ENCODE peak calls at places on chromosomes 16 and 17, in nine cellular contexts. One of them, this sample, is unnamed.

GRCh38 chr17:58328195-58329034 is at the start of gene TSPOAP1:
- DNase-seq in foreskin fibroblast: no peak
- DNase-seq in HL-60: peak; percentile 88
- DNase-seq in fibroblast of lung: no peak
- DNase-seq in gastrocnemius medialis: no peak
- DNase-seq in CD8-positive, alpha-beta T cell: peak; percentile 73
- DNase-seq in psoas muscle: no peak
- DNase-seq in MM.1S: peak; percentile 79
- DNase-seq in HFF-Myc: no peak
- DNase-seq in this sample: no peak

GRCh38 chr16:88393034-88393433 is 10.3 kb downstream of the ZNF469 start:
- DNase-seq in foreskin fibroblast: peak; percentile 76
- DNase-seq in HL-60: no peak
- DNase-seq in fibroblast of lung: no peak
- DNase-seq in gastrocnemius medialis: peak; percentile 68
- DNase-seq in CD8-positive, alpha-beta T cell: no peak
- DNase-seq in psoas muscle: peak; percentile 95
- DNase-seq in MM.1S: no peak
- DNase-seq in HFF-Myc: peak; percentile 44
- DNase-seq in this sample: no peak

GRCh38 chr16:24800586-24800985 is 45.2 kb upstream of the SLC5A11 start:
- DNase-seq in foreskin fibroblast: no peak
- DNase-seq in HL-60: peak; percentile 9
- DNase-seq in fibroblast of lung: peak; percentile 33
- DNase-seq in gastrocnemius medialis: no peak
- DNase-seq in CD8-positive, alpha-beta T cell: no peak
- DNase-seq in psoas muscle: no peak
- DNase-seq in MM.1S: no peak
- DNase-seq in HFF-Myc: no peak
- DNase-seq in this sample: peak; percentile 9

GRCh38 chr17:17493249-17493985 is 2.8 kb downstream of the RASD1 start:
- DNase-seq in foreskin fibroblast: no peak
- DNase-seq in HL-60: peak; percentile 25
- DNase-seq in fibroblast of lung: no peak
- DNase-seq in gastrocnemius medialis: peak; percentile 68
- DNase-seq in CD8-positive, alpha-beta T cell: no peak
- DNase-seq in psoas muscle: peak; percentile 80
- DNase-seq in MM.1S: no peak
- DNase-seq in HFF-Myc: no peak
- DNase-seq in this sample: no peak

GRCh38 chr17:57578608-57578990 is 166.5 kb downstream of the CCDC182 start:
- DNase-seq in foreskin fibroblast: no peak
- DNase-seq in HL-60: no peak
- DNase-seq in fibroblast of lung: peak; percentile 62
- DNase-seq in gastrocnemius medialis: no peak
- DNase-seq in CD8-positive, alpha-beta T cell: no peak
- DNase-seq in psoas muscle: no peak
- DNase-seq in MM.1S: no peak
- DNase-seq in HFF-Myc: no peak
- DNase-seq in this sample: no peak

GRCh38 chr16:11796227-11797165 is 562 bp downstream of the ZC3H7A start:
- DNase-seq in foreskin fibroblast: peak; percentile 52
- DNase-seq in HL-60: peak; percentile 15
- DNase-seq in fibroblast of lung: peak; percentile 45
- DNase-seq in gastrocnemius medialis: peak; percentile 50
- DNase-seq in CD8-positive, alpha-beta T cell: no peak
- DNase-seq in psoas muscle: peak; percentile 79
- DNase-seq in MM.1S: peak; percentile 40
- DNase-seq in HFF-Myc: no peak
- DNase-seq in this sample: peak; percentile 24

GRCh38 chr17:17137731-17138585 is 68.2 kb downstream of the PLD6 start:
- DNase-seq in foreskin fibroblast: no peak
- DNase-seq in HL-60: no peak
- DNase-seq in fibroblast of lung: no peak
- DNase-seq in gastrocnemius medialis: no peak
- DNase-seq in CD8-positive, alpha-beta T cell: no peak
- DNase-seq in psoas muscle: peak; percentile 52
- DNase-seq in MM.1S: no peak
- DNase-seq in HFF-Myc: no peak
- DNase-seq in this sample: no peak

GRCh38 chr17:40451420-40451819 is 8.2 kb downstream of the IGFBP4 start:
- DNase-seq in foreskin fibroblast: peak; percentile 93
- DNase-seq in HL-60: no peak
- DNase-seq in fibroblast of lung: peak; percentile 88
- DNase-seq in gastrocnemius medialis: no peak
- DNase-seq in CD8-positive, alpha-beta T cell: no peak
- DNase-seq in psoas muscle: peak; percentile 91
- DNase-seq in MM.1S: no peak
- DNase-seq in HFF-Myc: no peak
- DNase-seq in this sample: no peak

GRCh38 chr16:27154573-27155521 is 48.5 kb upstream of the KDM8 start:
- DNase-seq in foreskin fibroblast: peak; percentile 9
- DNase-seq in HL-60: peak; percentile 67
- DNase-seq in fibroblast of lung: peak; percentile 6
- DNase-seq in gastrocnemius medialis: no peak
- DNase-seq in CD8-positive, alpha-beta T cell: peak; percentile 66
- DNase-seq in psoas muscle: peak; percentile 77
- DNase-seq in MM.1S: peak; percentile 40
- DNase-seq in HFF-Myc: peak; percentile 10
- DNase-seq in this sample: no peak

GRCh38 chr17:49964539-49965521 is 4.2 kb upstream of the DLX4 start:
- DNase-seq in foreskin fibroblast: no peak
- DNase-seq in HL-60: no peak
- DNase-seq in fibroblast of lung: no peak
- DNase-seq in gastrocnemius medialis: no peak
- DNase-seq in CD8-positive, alpha-beta T cell: peak; percentile 37
- DNase-seq in psoas muscle: no peak
- DNase-seq in MM.1S: no peak
- DNase-seq in HFF-Myc: no peak
- DNase-seq in this sample: no peak

GRCh38 chr16:48277158-48277557 is 29.8 kb upstream of the ABCC11 start:
- DNase-seq in foreskin fibroblast: no peak
- DNase-seq in HL-60: no peak
- DNase-seq in fibroblast of lung: no peak
- DNase-seq in gastrocnemius medialis: no peak
- DNase-seq in CD8-positive, alpha-beta T cell: no peak
- DNase-seq in psoas muscle: no peak
- DNase-seq in MM.1S: no peak
- DNase-seq in HFF-Myc: no peak
- DNase-seq in this sample: no peak

GRCh38 chr17:79330696-79331095 is 256.1 kb downstream of the ENGASE start:
- DNase-seq in foreskin fibroblast: no peak
- DNase-seq in HL-60: no peak
- DNase-seq in fibroblast of lung: no peak
- DNase-seq in gastrocnemius medialis: no peak
- DNase-seq in CD8-positive, alpha-beta T cell: no peak
- DNase-seq in psoas muscle: peak; percentile 12
- DNase-seq in MM.1S: no peak
- DNase-seq in HFF-Myc: no peak
- DNase-seq in this sample: no peak

GRCh38 chr17:35086164-35086563 is 22.7 kb upstream of the RFFL start:
- DNase-seq in foreskin fibroblast: no peak
- DNase-seq in HL-60: no peak
- DNase-seq in fibroblast of lung: no peak
- DNase-seq in gastrocnemius medialis: no peak
- DNase-seq in CD8-positive, alpha-beta T cell: no peak
- DNase-seq in psoas muscle: no peak
- DNase-seq in MM.1S: no peak
- DNase-seq in HFF-Myc: no peak
- DNase-seq in this sample: no peak

GRCh38 chr17:83194761-83195329 is 115.4 kb downstream of the METRNL start:
- DNase-seq in foreskin fibroblast: no peak
- DNase-seq in HL-60: no peak
- DNase-seq in fibroblast of lung: peak; percentile 37
- DNase-seq in gastrocnemius medialis: peak; percentile 1
- DNase-seq in CD8-positive, alpha-beta T cell: no peak
- DNase-seq in psoas muscle: peak; percentile 57
- DNase-seq in MM.1S: no peak
- DNase-seq in HFF-Myc: no peak
- DNase-seq in this sample: no peak

GRCh38 chr16:86925067-86925791 is 346.9 kb downstream of the FOXL1 start:
- DNase-seq in foreskin fibroblast: no peak
- DNase-seq in HL-60: no peak
- DNase-seq in fibroblast of lung: peak; percentile 97
- DNase-seq in gastrocnemius medialis: no peak
- DNase-seq in CD8-positive, alpha-beta T cell: no peak
- DNase-seq in psoas muscle: no peak
- DNase-seq in MM.1S: no peak
- DNase-seq in HFF-Myc: no peak
- DNase-seq in this sample: no peak

GRCh38 chr16:12178251-12178990 is 201.9 kb downstream of the SNX29 start:
- DNase-seq in foreskin fibroblast: peak; percentile 35
- DNase-seq in HL-60: no peak
- DNase-seq in fibroblast of lung: peak; percentile 89
- DNase-seq in gastrocnemius medialis: peak; percentile 18
- DNase-seq in CD8-positive, alpha-beta T cell: no peak
- DNase-seq in psoas muscle: peak; percentile 56
- DNase-seq in MM.1S: no peak
- DNase-seq in HFF-Myc: no peak
- DNase-seq in this sample: no peak

DNA sequence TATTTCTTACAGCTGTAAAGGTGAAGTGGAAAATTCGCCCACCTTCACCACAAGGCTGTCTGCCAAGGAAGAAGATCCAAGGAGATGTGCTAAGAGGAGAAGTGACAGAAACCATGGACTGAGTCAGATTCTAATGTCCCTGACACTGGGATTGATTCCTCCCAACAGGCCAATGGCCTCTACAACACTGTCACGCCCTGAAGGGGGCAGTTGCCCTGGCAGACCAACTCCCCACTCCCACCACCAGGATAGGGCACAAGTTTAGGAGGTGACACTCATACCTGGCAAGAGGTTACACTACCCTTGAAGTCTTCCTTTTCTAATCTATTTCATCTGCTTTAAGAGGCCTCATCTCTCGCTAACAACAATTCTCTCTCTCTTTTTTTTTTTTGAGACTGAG is 16.1 kb downstream of the PIP4K2B start:
- DNase-seq in foreskin fibroblast: no peak
- DNase-seq in HL-60: no peak
- DNase-seq in fibroblast of lung: no peak
- DNase-seq in gastrocnemius medialis: no peak
- DNase-seq in CD8-positive, alpha-beta T cell: no peak
- DNase-seq in psoas muscle: no peak
- DNase-seq in MM.1S: no peak
- DNase-seq in HFF-Myc: no peak
- DNase-seq in this sample: no peak
- TF ChIP-seq CTCF in foreskin fibroblast: no peak
- TF ChIP-seq CTCF in HL-60: no peak
- TF ChIP-seq CTCF in fibroblast of lung: no peak
- TF ChIP-seq CTCF in gastrocnemius medialis: no peak
- TF ChIP-seq CTCF in CD8-positive, alpha-beta T cell: no peak
- TF ChIP-seq CTCF in psoas muscle: no peak
- TF ChIP-seq CTCF in MM.1S: no peak
- TF ChIP-seq CTCF in HFF-Myc: no peak
- TF ChIP-seq CTCF in this sample: no peak

DNA sequence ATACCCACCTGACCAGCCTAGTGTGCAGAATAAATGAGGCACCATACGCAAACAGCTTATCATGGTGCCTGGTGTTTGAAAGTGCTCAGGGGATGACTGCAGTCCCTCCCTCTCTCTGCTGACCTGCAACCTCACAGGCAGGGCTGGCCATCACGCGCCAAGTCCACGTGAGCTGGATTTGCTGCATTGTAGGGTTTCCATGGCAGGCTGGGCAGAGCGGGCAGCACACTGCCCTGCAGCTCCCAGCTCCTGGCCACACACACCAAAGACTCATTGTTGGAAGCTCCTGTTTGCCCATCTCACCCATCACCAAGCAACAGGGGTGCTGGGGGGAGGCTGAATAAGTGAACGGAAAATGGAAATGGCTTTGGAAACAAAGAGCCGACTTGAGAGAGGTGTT is 81.8 kb downstream of the IRX3 start:
- DNase-seq in foreskin fibroblast: no peak
- DNase-seq in HL-60: no peak
- DNase-seq in fibroblast of lung: no peak
- DNase-seq in gastrocnemius medialis: no peak
- DNase-seq in CD8-positive, alpha-beta T cell: no peak
- DNase-seq in psoas muscle: no peak
- DNase-seq in MM.1S: no peak
- DNase-seq in HFF-Myc: no peak
- DNase-seq in this sample: no peak
- TF ChIP-seq CTCF in foreskin fibroblast: no peak
- TF ChIP-seq CTCF in HL-60: no peak
- TF ChIP-seq CTCF in fibroblast of lung: no peak
- TF ChIP-seq CTCF in gastrocnemius medialis: no peak
- TF ChIP-seq CTCF in CD8-positive, alpha-beta T cell: no peak
- TF ChIP-seq CTCF in psoas muscle: no peak
- TF ChIP-seq CTCF in MM.1S: no peak
- TF ChIP-seq CTCF in HFF-Myc: no peak
- TF ChIP-seq CTCF in this sample: no peak

GRCh38 chr16:57628008-57628781 is at the start of gene ADGRG1:
- DNase-seq in foreskin fibroblast: peak; percentile 94
- DNase-seq in HL-60: no peak
- DNase-seq in fibroblast of lung: peak; percentile 96
- DNase-seq in gastrocnemius medialis: no peak
- DNase-seq in CD8-positive, alpha-beta T cell: no peak
- DNase-seq in psoas muscle: peak; percentile 83
- DNase-seq in MM.1S: no peak
- DNase-seq in HFF-Myc: peak; percentile 69
- DNase-seq in this sample: peak; percentile 95
- TF ChIP-seq CTCF in foreskin fibroblast: no peak
- TF ChIP-seq CTCF in HL-60: no peak
- TF ChIP-seq CTCF in fibroblast of lung: no peak
- TF ChIP-seq CTCF in gastrocnemius medialis: no peak
- TF ChIP-seq CTCF in CD8-positive, alpha-beta T cell: no peak
- TF ChIP-seq CTCF in psoas muscle: no peak
- TF ChIP-seq CTCF in MM.1S: no peak
- TF ChIP-seq CTCF in HFF-Myc: peak; percentile 14
- TF ChIP-seq CTCF in this sample: peak; percentile 20

GRCh38 chr17:51652529-51652928 is 392.2 kb downstream of the UTP18 start:
- DNase-seq in foreskin fibroblast: no peak
- DNase-seq in HL-60: no peak
- DNase-seq in fibroblast of lung: no peak
- DNase-seq in gastrocnemius medialis: no peak
- DNase-seq in CD8-positive, alpha-beta T cell: no peak
- DNase-seq in psoas muscle: no peak
- DNase-seq in MM.1S: no peak
- DNase-seq in HFF-Myc: no peak
- DNase-seq in this sample: no peak

GRCh38 chr17:51650772-51651171 is 390.4 kb downstream of the UTP18 start:
- DNase-seq in foreskin fibroblast: no peak
- DNase-seq in HL-60: no peak
- DNase-seq in fibroblast of lung: no peak
- DNase-seq in gastrocnemius medialis: no peak
- DNase-seq in CD8-positive, alpha-beta T cell: no peak
- DNase-seq in psoas muscle: no peak
- DNase-seq in MM.1S: no peak
- DNase-seq in HFF-Myc: no peak
- DNase-seq in this sample: no peak

GRCh38 chr17:51650202-51650601 is 389.9 kb downstream of the UTP18 start:
- DNase-seq in foreskin fibroblast: no peak
- DNase-seq in HL-60: no peak
- DNase-seq in fibroblast of lung: no peak
- DNase-seq in gastrocnemius medialis: no peak
- DNase-seq in CD8-positive, alpha-beta T cell: no peak
- DNase-seq in psoas muscle: no peak
- DNase-seq in MM.1S: no peak
- DNase-seq in HFF-Myc: no peak
- DNase-seq in this sample: no peak

GRCh38 chr17:51653902-51654301 is 393.6 kb downstream of the UTP18 start:
- DNase-seq in foreskin fibroblast: no peak
- DNase-seq in HL-60: no peak
- DNase-seq in fibroblast of lung: no peak
- DNase-seq in gastrocnemius medialis: no peak
- DNase-seq in CD8-positive, alpha-beta T cell: no peak
- DNase-seq in psoas muscle: no peak
- DNase-seq in MM.1S: no peak
- DNase-seq in HFF-Myc: no peak
- DNase-seq in this sample: no peak

GRCh38 chr17:51651513-51652298 is 391.4 kb downstream of the UTP18 start:
- DNase-seq in foreskin fibroblast: no peak
- DNase-seq in HL-60: no peak
- DNase-seq in fibroblast of lung: no peak
- DNase-seq in gastrocnemius medialis: peak; percentile 44
- DNase-seq in CD8-positive, alpha-beta T cell: no peak
- DNase-seq in psoas muscle: no peak
- DNase-seq in MM.1S: no peak
- DNase-seq in HFF-Myc: no peak
- DNase-seq in this sample: no peak
- TF ChIP-seq CTCF in foreskin fibroblast: no peak
- TF ChIP-seq CTCF in HL-60: no peak
- TF ChIP-seq CTCF in fibroblast of lung: no peak
- TF ChIP-seq CTCF in gastrocnemius medialis: no peak
- TF ChIP-seq CTCF in CD8-positive, alpha-beta T cell: no peak
- TF ChIP-seq CTCF in psoas muscle: no peak
- TF ChIP-seq CTCF in MM.1S: no peak
- TF ChIP-seq CTCF in HFF-Myc: no peak
- TF ChIP-seq CTCF in this sample: no peak

This sample was measured in HFFc6.